ENCODE peak calls at places on chromosomes 6 and 20, in seven cellular contexts. D, J, M, S, A, L and X are unnamed samples.

GRCh38 chr20:60071965-60072364 is 113.7 kb downstream of the CDH26 start:
- DNase-seq in A (no peak), J (no peak), L (no peak), M (no peak), S (no peak), D (no peak), X (no peak)

GRCh38 chr6:169529931-169530761 is 171.7 kb downstream of the WDR27 start:
- DNase-seq in A (no peak), D (no peak), S (no peak), L (no peak), M (no peak), J (peak), X (no peak)

GRCh38 chr20:56249244-56249955 is 868 bp downstream of the MC3R start:
- DNase-seq in A (no peak), J (peak), D (peak), S (no peak), L (peak), M (no peak), X (peak)

GRCh38 chr6:56370127-56370540 is 122.8 kb upstream of the COL21A1 start:
- DNase-seq in D (no peak), J (peak), L (peak), S (peak), A (peak), M (no peak), X (no peak)

GRCh38 chr6:150928882-150929281 is 63.4 kb downstream of the MTHFD1L start:
- DNase-seq in D (no peak), M (no peak), S (no peak), A (no peak), J (no peak), L (peak), X (no peak)

GRCh38 chr6:96907498-96907897 is 9.8 kb upstream of the NDUFAF4 start:
- DNase-seq in D (no peak), A (no peak), J (no peak), L (no peak), M (no peak), S (no peak), X (no peak)

GRCh38 chr6:90431521-90432407 is 135.1 kb upstream of the BACH2 start:
- DNase-seq in S (no peak), L (no peak), M (no peak), J (no peak), D (no peak), A (no peak), X (no peak)

GRCh38 chr6:63245908-63246307 is 34.6 kb downstream of the FKBP1C start:
- DNase-seq in D (no peak), M (no peak), J (no peak), A (no peak), L (no peak), S (no peak), X (no peak)

GRCh38 chr6:167668019-167668753 is 158.5 kb upstream of the AFDN start:
- DNase-seq in L (no peak), A (peak), D (no peak), M (no peak), J (no peak), S (peak), X (no peak)

GRCh38 chr20:58054744-58055373 is 173.6 kb downstream of the ANKRD60 start:
- DNase-seq in M (no peak), S (peak), L (no peak), J (peak), D (no peak), A (no peak), X (no peak)

GRCh38 chr6:128235556-128235955 is 284.8 kb downstream of the PTPRK start:
- DNase-seq in D (no peak), S (no peak), A (peak), M (no peak), L (no peak), J (no peak), X (no peak)

GRCh38 chr6:142746524-142746923 is 198.5 kb downstream of the HIVEP2 start:
- DNase-seq in J (no peak), A (peak), S (peak), M (no peak), D (peak), L (peak), X (peak)

GRCh38 chr20:32359633-32360332 is 1.7 kb downstream of the ASXL1 start:
- DNase-seq in M (no peak), D (no peak), J (peak), A (peak), S (no peak), L (no peak), X (no peak)

GRCh38 chr6:24524801-24525200 is 30.0 kb downstream of the ALDH5A1 start:
- DNase-seq in J (peak), M (no peak), D (peak), L (peak), A (peak), S (peak), X (peak)

GRCh38 chr20:38094373-38094775 is 60.8 kb downstream of the RPRD1B start:
- DNase-seq in S (no peak), D (peak), M (no peak), L (no peak), A (peak), J (peak), X (peak)

GRCh38 chr20:32484221-32485125 is 100.7 kb downstream of the NOL4L start:
- DNase-seq in M (no peak), J (peak), A (peak), L (peak), S (no peak), D (no peak), X (no peak)

GRCh38 chr6:105317607-105318533 is 85.0 kb downstream of the PREP start:
- DNase-seq in A (peak), D (no peak), S (no peak), M (no peak), L (no peak), J (no peak), X (peak)

GRCh38 chr20:63296411-63297299 is 3.7 kb downstream of the COL20A1 start:
- DNase-seq in L (no peak), D (no peak), M (no peak), J (no peak), A (no peak), S (no peak), X (no peak)

GRCh38 chr20:20606046-20606445 is 106.4 kb downstream of the RALGAPA2 start:
- DNase-seq in M (no peak), S (no peak), D (no peak), J (no peak), A (no peak), L (no peak), X (no peak)

GRCh38 chr6:34050691-34051090 is 95.2 kb downstream of the GRM4 start:
- DNase-seq in A (no peak), D (no peak), S (no peak), L (no peak), J (no peak), M (no peak), X (no peak)

GRCh38 chr6:42372699-42373098 is 79.0 kb downstream of the TRERF1 start:
- DNase-seq in L (no peak), D (no peak), A (no peak), S (no peak), M (no peak), J (no peak), X (no peak)

GRCh38 chr6:138218449-138218848 is at the start of gene PBOV1:
- DNase-seq in M (no peak), J (no peak), L (no peak), S (no peak), D (no peak), A (no peak), X (no peak)

GRCh38 chr20:31595654-31596411 is 9.3 kb upstream of the ID1 start:
- DNase-seq in J (peak), A (peak), M (peak), L (no peak), D (no peak), S (no peak), X (no peak)

GRCh38 chr6:15481892-15482291 is 180.9 kb downstream of the DTNBP1 start:
- DNase-seq in D (no peak), S (no peak), M (no peak), L (no peak), A (no peak), J (no peak), X (no peak)

GRCh38 chr20:37288091-37288490 is 1.4 kb upstream of the MANBAL start:
- DNase-seq in J (no peak), A (no peak), D (no peak), L (no peak), S (no peak), M (no peak), X (no peak)

GRCh38 chr6:32843321-32843978 is 397 bp downstream of the PSMB8 start:
- DNase-seq in A (peak), M (no peak), L (no peak), D (peak), J (no peak), S (no peak), X (no peak)

GRCh38 chr20:49846206-49846807 is 33.7 kb downstream of the SLC9A8 start:
- DNase-seq in S (peak), A (peak), D (peak), M (no peak), L (peak), J (peak), X (peak)

GRCh38 chr6:134256862-134257261 is 61.0 kb downstream of the SGK1 start:
- DNase-seq in S (no peak), J (no peak), A (no peak), M (no peak), D (no peak), L (no peak), X (no peak)

GRCh38 chr6:107488875-107489635 is 862 bp upstream of the SOBP start:
- DNase-seq in S (no peak), A (peak), L (peak), M (no peak), D (peak), J (peak), X (no peak)

GRCh38 chr20:57264151-57264792 is 2.2 kb downstream of the BMP7 start:
- DNase-seq in J (no peak), D (no peak), A (peak), L (no peak), S (no peak), M (no peak), X (no peak)

GRCh38 chr6:10719386-10720228 is 3.3 kb upstream of the TMEM14C start:
- DNase-seq in D (no peak), S (no peak), L (no peak), M (no peak), J (no peak), A (peak), X (peak)

GRCh38 chr6:10809098-10809497 is 29.2 kb downstream of the MAK start:
- DNase-seq in L (no peak), J (no peak), S (no peak), A (no peak), M (no peak), D (no peak), X (no peak)

GRCh38 chr20:364905-365794 is 15.4 kb upstream of the TRIB3 start:
- DNase-seq in M (no peak), L (no peak), A (no peak), D (no peak), S (no peak), J (no peak), X (no peak)

GRCh38 chr6:96942676-96943075 is 18.1 kb downstream of the KLHL32 start:
- DNase-seq in M (no peak), L (no peak), J (no peak), A (no peak), S (no peak), D (no peak), X (no peak)

GRCh38 chr6:139486476-139486799 is 112.0 kb upstream of the CITED2 start:
- DNase-seq in M (no peak), S (no peak), L (no peak), D (no peak), J (no peak), A (no peak), X (no peak)

GRCh38 chr6:33427585-33428218 is 7.8 kb downstream of the SYNGAP1 start:
- DNase-seq in L (peak), A (peak), S (no peak), M (no peak), D (peak), J (peak), X (peak)

GRCh38 chr20:41138527-41139226 is 1.3 kb downstream of the PLCG1 start:
- DNase-seq in M (peak), J (no peak), D (no peak), L (no peak), S (peak), A (peak), X (peak)

GRCh38 chr6:158630944-158631616 is 13.5 kb downstream of the DYNLT1 start:
- DNase-seq in M (peak), S (no peak), L (no peak), J (peak), A (peak), D (no peak), X (no peak)